ENCODE peak calls at places on chromosomes 3 and 15, in four cellular contexts. Z, U, S and Y are unnamed samples.

GRCh38 chr3:196627043-196627442 is 12.5 kb upstream of the NRROS start:
- DNase-seq in Z (no peak), U (no peak), S (no peak), Y (no peak)

GRCh38 chr3:102090646-102091045 is 241.3 kb downstream of the NFKBIZ start:
- DNase-seq in Z (peak), U (no peak), S (peak), Y (peak)

GRCh38 chr3:30084971-30085403 is 521.4 kb upstream of the TGFBR2 start:
- DNase-seq in Z (no peak), U (no peak), S (no peak), Y (no peak)

GRCh38 chr15:70095387-70096214 is 2.1 kb downstream of the TLE3 start:
- DNase-seq in Z (no peak), U (peak), S (peak), Y (no peak)

GRCh38 chr3:138397983-138398382 is 36.4 kb upstream of the ESYT3 start:
- DNase-seq in Z (no peak), U (no peak), S (peak), Y (no peak)

GRCh38 chr3:190003730-190004129 is 117.0 kb downstream of the P3H2 start:
- DNase-seq in Z (peak), U (no peak), S (peak), Y (peak)

GRCh38 chr3:52533623-52534280 is at the start of gene NT5DC2:
- DNase-seq in Z (peak), U (no peak), S (peak), Y (no peak)

GRCh38 chr15:46416544-46416943 is 781.7 kb downstream of the SQOR start:
- DNase-seq in Z (peak), U (no peak), S (no peak), Y (no peak)

GRCh38 chr3:124178531-124178930 is 186.6 kb upstream of the ROPN1 start:
- DNase-seq in Z (no peak), U (no peak), S (no peak), Y (no peak)

GRCh38 chr15:52097176-52097575 is 15.4 kb downstream of the BCL2L10 start:
- DNase-seq in Z (no peak), U (no peak), S (peak), Y (no peak)

GRCh38 chr15:68609618-68610017 is 30.8 kb downstream of the CORO2B start:
- DNase-seq in Z (peak), U (no peak), S (peak), Y (no peak)

GRCh38 chr15:51806123-51806522 is 23.3 kb upstream of the TMOD3 start:
- DNase-seq in Z (no peak), U (no peak), S (no peak), Y (no peak)

GRCh38 chr3:88003115-88003755 is 55.6 kb downstream of the CGGBP1 start:
- DNase-seq in Z (peak), U (no peak), S (peak), Y (peak)

GRCh38 chr3:120516142-120516541 is 65.3 kb upstream of the FSTL1 start:
- DNase-seq in Z (no peak), U (no peak), S (no peak), Y (no peak)

GRCh38 chr3:13667330-13667729 is 118.4 kb downstream of the FBLN2 start:
- DNase-seq in Z (no peak), U (no peak), S (no peak), Y (no peak)

GRCh38 chr3:38632989-38633388 is 16.5 kb downstream of the SCN5A start:
- DNase-seq in Z (no peak), U (no peak), S (no peak), Y (no peak)

GRCh38 chr3:11116336-11117059 is 37.8 kb upstream of the HRH1 start:
- DNase-seq in Z (no peak), U (no peak), S (no peak), Y (no peak)

GRCh38 chr3:57837686-57838085 is 81.6 kb downstream of the SLMAP start:
- DNase-seq in Z (no peak), U (no peak), S (no peak), Y (no peak)

GRCh38 chr3:110069641-110070538 is 732.5 kb upstream of the DPPA4 start:
- DNase-seq in Z (peak), U (no peak), S (peak), Y (no peak)

GRCh38 chr3:114863848-114864247 is 283.2 kb downstream of the ZBTB20 start:
- DNase-seq in Z (no peak), U (no peak), S (no peak), Y (no peak)

GRCh38 chr3:173862701-173863100 is 465.2 kb downstream of the NLGN1 start:
- DNase-seq in Z (no peak), U (no peak), S (no peak), Y (no peak)

GRCh38 chr15:68504721-68505090 is 72.7 kb upstream of the ITGA11 start:
- DNase-seq in Z (no peak), U (no peak), S (no peak), Y (no peak)

GRCh38 chr3:41035445-41036022 is 163.8 kb upstream of the CTNNB1 start:
- DNase-seq in Z (no peak), U (no peak), S (no peak), Y (no peak)

GRCh38 chr3:8937064-8938020 is 25.9 kb downstream of the RAD18 start:
- DNase-seq in Z (peak), U (no peak), S (peak), Y (peak)

GRCh38 chr3:38907426-38907825 is 91.4 kb upstream of the SCN10A start:
- DNase-seq in Z (no peak), U (no peak), S (peak), Y (no peak)

GRCh38 chr3:161142486-161142885 is 37.3 kb upstream of the B3GALNT1 start:
- DNase-seq in Z (peak), U (no peak), S (peak), Y (peak)

GRCh38 chr3:141070229-141070628 is 19.1 kb downstream of the SPSB4 start:
- DNase-seq in Z (no peak), U (no peak), S (no peak), Y (no peak)

GRCh38 chr15:101445562-101446526 is 43.7 kb downstream of the PCSK6 start:
- DNase-seq in Z (peak), U (no peak), S (peak), Y (no peak)

GRCh38 chr15:78637776-78638435 is 3.1 kb downstream of the CHRNB4 start:
- DNase-seq in Z (no peak), U (no peak), S (no peak), Y (no peak)

GRCh38 chr3:40720863-40721262 is 196.1 kb downstream of the ZNF621 start:
- DNase-seq in Z (no peak), U (no peak), S (no peak), Y (no peak)

GRCh38 chr3:37861540-37862051 is at the start of gene CTDSPL:
- DNase-seq in Z (peak), U (peak), S (peak), Y (no peak)

GRCh38 chr3:133843634-133844033 is 38.0 kb downstream of the SRPRB start:
- DNase-seq in Z (peak), U (no peak), S (peak), Y (peak)

GRCh38 chr3:122986790-122987189 is 40.8 kb downstream of the SEMA5B start:
- DNase-seq in Z (no peak), U (no peak), S (no peak), Y (no peak)

GRCh38 chr3:178669046-178669445 is 132.8 kb downstream of the KCNMB2 start:
- DNase-seq in Z (peak), U (no peak), S (no peak), Y (no peak)

GRCh38 chr3:175342196-175342595 is 483.1 kb downstream of the NAALADL2 start:
- DNase-seq in Z (no peak), U (no peak), S (no peak), Y (no peak)

GRCh38 chr15:70127288-70127746 is 29.6 kb upstream of the TLE3 start:
- DNase-seq in Z (no peak), U (no peak), S (no peak), Y (no peak)

GRCh38 chr3:41933154-41933676 is 28.7 kb downstream of the ULK4 start:
- DNase-seq in Z (peak), U (no peak), S (peak), Y (peak)

GRCh38 chr3:187064210-187065115 is 74.8 kb downstream of the RPL39L start:
- DNase-seq in Z (peak), U (no peak), S (peak), Y (peak)

GRCh38 chr15:68627476-68627875 is 48.7 kb downstream of the CORO2B start:
- DNase-seq in Z (no peak), U (no peak), S (no peak), Y (no peak)

DNA sequence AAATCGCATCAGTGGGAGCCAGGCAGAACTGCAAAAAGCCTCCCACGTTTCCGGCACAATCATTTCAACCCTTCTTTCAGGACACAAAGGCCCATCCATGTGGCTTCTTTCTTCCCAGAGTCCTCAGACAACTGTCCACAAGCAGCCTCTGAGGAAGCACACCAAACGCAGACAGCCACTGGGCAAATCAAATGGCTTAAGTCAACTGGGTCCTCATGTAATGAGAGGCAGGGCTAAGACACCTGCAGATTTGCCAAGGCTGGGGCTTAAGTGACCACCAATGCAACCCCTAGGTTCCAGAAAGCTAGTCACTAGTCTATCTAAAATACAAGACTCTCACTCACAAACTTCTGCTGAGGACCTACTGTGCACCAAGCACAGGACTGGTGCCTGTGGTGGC is 8.0 kb downstream of the OSBPL10 start:
- DNase-seq in Z (no peak), U (no peak), S (no peak), Y (no peak)
- H3K4me3 ChIP-seq in Z (no peak), U (no peak), S (no peak), Y (no peak)

GRCh38 chr3:46935168-46935858 is 41.2 kb downstream of the CCDC12 start:
- DNase-seq in Z (peak), U (peak), S (peak), Y (peak)
- TF ChIP-seq CTCF in Z (peak), U (peak), S (peak), Y (peak)

DNA sequence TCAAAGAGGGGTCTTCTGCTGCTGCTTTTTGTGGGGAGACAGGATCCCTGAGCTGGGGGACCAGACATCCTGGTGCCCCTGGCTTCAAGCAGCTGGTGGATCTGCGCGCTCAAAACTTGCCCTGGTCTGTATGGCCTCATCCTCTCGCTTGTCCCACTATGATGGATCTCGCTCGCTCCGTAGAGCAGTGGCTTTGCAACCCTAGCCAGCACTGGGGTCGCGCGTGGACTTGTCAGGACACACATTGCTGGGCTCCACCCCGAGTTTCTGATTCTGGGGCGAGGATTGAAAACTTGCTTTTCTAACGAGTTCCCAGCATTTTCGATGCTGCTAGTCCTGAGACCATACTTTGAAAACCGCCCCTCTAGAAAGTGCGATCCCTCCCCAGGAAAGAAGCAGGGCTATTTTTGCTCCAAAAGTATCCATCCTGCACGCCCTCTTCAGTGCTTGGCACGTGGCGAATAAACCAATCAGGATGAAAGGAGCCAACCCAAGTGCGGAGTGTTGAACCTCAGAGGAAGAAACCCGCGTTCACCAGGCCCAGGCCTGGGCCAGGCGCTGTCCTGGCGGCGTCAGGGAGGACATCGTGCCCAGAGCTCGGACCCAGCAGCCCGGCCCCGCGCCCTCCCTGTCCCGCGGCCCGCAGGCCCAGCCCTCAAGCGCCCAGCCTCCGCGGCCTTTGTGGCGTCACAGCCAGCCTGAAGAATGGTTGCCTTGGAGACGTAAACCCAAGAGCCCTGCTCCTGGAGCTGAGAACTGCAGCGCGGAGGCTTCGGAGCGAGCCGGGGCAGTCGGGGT is at the start of gene CFAP100:
- DNase-seq in Z (peak), U (peak), S (peak), Y (no peak)
- H3K4me3 ChIP-seq in Z (no peak), U (peak), S (no peak), Y (no peak)

GRCh38 chr3:188747487-188747886 is 424.3 kb upstream of the TPRG1 start:
- DNase-seq in Z (peak), U (no peak), S (peak), Y (no peak)

GRCh38 chr3:188749010-188749617 is 422.7 kb upstream of the TPRG1 start:
- DNase-seq in Z (no peak), U (no peak), S (no peak), Y (no peak)

GRCh38 chr3:188745031-188745430 is 426.7 kb upstream of the TPRG1 start:
- DNase-seq in Z (no peak), U (no peak), S (no peak), Y (no peak)

GRCh38 chr3:188744166-188744565 is 427.6 kb upstream of the TPRG1 start:
- DNase-seq in Z (no peak), U (no peak), S (no peak), Y (no peak)

DNA sequence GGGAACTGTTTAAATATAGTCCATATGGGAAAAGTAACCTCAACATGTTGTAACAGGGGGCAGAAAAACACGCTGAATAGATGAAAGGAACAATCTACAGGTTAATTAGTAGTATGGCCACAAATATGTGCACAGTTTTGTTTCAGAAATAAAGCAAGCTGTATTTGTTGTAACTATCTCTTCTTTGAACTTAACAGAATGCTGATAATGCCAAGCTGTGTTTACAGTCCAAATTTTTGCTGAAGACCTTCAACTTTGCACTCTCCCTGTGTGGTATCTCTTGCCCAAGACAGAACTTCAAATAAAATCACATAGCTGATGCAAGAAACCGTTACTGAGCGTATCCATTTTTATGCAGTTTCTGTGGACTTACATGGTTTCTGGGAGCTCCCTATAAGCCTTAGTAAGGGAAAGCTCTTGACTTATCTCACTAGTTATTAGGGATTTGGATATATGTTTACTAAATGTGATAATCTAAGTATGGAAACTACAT is 425.4 kb upstream of the TPRG1 start:
- DNase-seq in Z (no peak), U (no peak), S (no peak), Y (no peak)
- TF ChIP-seq CTCF in Z (no peak), U (no peak), S (no peak), Y (no peak)

DNA sequence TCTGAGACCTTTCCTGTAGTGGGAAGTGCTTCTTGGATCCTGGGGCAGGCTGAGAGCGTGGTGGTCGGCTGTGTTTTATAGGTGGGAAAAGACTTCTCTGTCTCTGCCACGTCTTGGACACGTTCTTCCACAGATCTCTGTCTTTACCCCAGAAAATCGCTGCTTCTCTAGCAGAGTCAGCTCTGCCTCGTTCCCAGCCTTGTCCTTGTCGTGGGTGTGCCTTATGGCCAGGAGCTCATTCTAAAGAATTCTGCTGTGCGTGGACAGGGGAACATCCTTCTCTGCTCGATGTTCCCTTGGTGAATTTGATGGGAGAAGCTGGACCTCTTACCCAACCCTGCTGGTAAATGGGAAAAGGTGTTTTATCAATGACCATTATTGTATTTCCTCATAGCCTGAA is 433.1 kb upstream of the C2CD4B start:
- DNase-seq in Z (no peak), U (no peak), S (no peak), Y (no peak)
- H3K4me3 ChIP-seq in Z (no peak), U (no peak), S (no peak), Y (no peak)

GRCh38 chr3:108189477-108189876 is 32.7 kb downstream of the IFT57 start:
- DNase-seq in Z (no peak), U (no peak), S (no peak), Y (no peak)
- TF ChIP-seq CTCF in Z (no peak), U (no peak), S (no peak), Y (no peak)

GRCh38 chr3:107958151-107958550 is 132.7 kb downstream of the CD47 start:
- DNase-seq in Z (peak), U (no peak), S (no peak), Y (no peak)
- H3K4me3 ChIP-seq in Z (peak), U (no peak), S (no peak), Y (no peak)

DNA sequence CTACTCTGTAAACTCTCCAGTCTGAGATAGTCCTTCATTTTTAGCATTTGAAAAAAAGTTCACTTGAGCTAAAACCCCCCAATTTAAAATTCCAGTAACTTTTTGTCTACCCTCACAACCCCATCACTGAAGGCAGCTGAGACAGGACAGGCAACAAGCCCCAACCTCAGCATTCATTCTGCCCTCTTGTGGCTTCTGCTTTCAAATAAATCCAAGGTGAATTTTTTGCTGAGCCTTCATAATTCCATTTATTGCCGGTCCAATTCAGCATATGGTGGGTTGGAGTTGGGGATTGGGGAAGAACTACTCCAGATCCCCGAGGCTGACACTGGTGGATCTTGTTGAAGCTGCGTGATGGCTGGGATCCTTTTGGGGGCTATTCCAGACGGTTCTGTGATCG is 88.4 kb upstream of the THRB start:
- DNase-seq in Z (no peak), U (no peak), S (peak), Y (no peak)
- TF ChIP-seq CTCF in Z (peak), U (no peak), S (no peak), Y (peak)

DNA sequence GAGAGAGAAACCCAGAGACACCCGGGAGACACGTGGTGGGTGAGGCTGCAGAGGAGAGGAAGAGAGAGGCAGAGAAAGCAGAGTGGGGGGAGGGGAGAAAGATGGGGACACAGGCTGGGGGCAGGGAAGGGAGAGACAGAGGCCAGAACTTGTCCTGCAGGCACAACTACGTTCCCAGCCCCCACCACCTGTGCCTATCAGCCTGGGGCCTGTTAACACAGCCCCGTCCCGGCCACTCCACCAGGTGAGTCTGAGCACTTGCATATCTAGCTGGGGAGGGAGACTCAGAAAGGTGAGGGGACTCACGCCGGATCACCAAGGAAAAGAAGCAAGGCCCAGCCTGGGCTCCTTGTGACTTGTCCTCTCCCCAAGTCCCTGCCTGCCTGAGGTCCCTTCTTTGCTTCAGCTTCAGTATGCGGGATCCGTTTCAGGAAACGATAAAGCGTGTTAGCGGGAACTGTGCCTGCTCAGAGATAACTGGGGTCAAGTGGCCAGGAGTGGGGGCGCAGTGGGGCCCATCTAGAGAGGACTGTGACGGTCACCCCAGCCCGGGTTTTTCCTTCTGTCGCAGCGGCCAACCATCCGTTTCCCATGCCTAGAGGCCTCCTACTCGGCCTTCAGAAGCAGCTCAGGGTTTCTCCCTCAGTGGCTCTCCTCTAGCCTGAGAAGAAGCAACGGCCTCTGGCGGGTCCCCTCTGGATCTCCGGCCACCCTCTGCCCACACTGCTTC is 10.3 kb downstream of the LINGO1 start:
- DNase-seq in Z (no peak), U (no peak), S (no peak), Y (no peak)
- H3K4me3 ChIP-seq in Z (no peak), U (no peak), S (no peak), Y (no peak)